ENCODE peak calls at places on chromosomes 3 and 15, in eight cellular contexts. D is CD4-positive, alpha-beta T cell; J is A549; F is A673; G is endothelial cell; C is endodermal cell; S is GM20000; X is GM10248. E is an unnamed sample.

GRCh38 chr3:138412821-138413531 is 21.4 kb upstream of the ESYT3 start:
- DNase-seq in X (no peak), F (no peak), S (no peak), C (peak; percentile 46), D (no peak), G (no peak), J (no peak), E (peak; percentile 24)

GRCh38 chr3:18891641-18892040 is 256.7 kb upstream of the KCNH8 start:
- DNase-seq in G (no peak), F (no peak), J (no peak), D (no peak), C (no peak), S (no peak), X (no peak), E (peak; percentile 40)

GRCh38 chr15:70245932-70246622 is 148.4 kb upstream of the TLE3 start:
- DNase-seq in G (no peak), F (no peak), J (peak; percentile 62), D (no peak), X (no peak), S (no peak), C (peak; percentile 46), E (no peak)

GRCh38 chr3:112001516-112001915 is 2.8 kb downstream of the TAGLN3 start:
- DNase-seq in S (no peak), D (no peak), C (no peak), G (no peak), F (no peak), X (no peak), J (no peak), E (no peak)

GRCh38 chr3:37221407-37221806 is 47.0 kb upstream of the LRRFIP2 start:
- DNase-seq in F (peak; percentile 24), S (no peak), G (no peak), C (peak; percentile 56), X (no peak), J (peak; percentile 95), D (no peak), E (no peak)

GRCh38 chr15:29880886-29881285 is 58.6 kb upstream of the TJP1 start:
- DNase-seq in G (no peak), S (no peak), F (no peak), C (no peak), D (no peak), X (no peak), J (no peak), E (no peak)

GRCh38 chr3:79113821-79114220 is 654.0 kb downstream of the ROBO1 start:
- DNase-seq in X (no peak), G (no peak), S (no peak), F (no peak), C (no peak), J (no peak), D (no peak), E (no peak)

GRCh38 chr3:172877011-172877410 is 126.5 kb downstream of the ECT2 start:
- DNase-seq in F (peak; percentile 70), J (no peak), C (no peak), D (no peak), X (no peak), G (no peak), S (no peak), E (no peak)

DNA sequence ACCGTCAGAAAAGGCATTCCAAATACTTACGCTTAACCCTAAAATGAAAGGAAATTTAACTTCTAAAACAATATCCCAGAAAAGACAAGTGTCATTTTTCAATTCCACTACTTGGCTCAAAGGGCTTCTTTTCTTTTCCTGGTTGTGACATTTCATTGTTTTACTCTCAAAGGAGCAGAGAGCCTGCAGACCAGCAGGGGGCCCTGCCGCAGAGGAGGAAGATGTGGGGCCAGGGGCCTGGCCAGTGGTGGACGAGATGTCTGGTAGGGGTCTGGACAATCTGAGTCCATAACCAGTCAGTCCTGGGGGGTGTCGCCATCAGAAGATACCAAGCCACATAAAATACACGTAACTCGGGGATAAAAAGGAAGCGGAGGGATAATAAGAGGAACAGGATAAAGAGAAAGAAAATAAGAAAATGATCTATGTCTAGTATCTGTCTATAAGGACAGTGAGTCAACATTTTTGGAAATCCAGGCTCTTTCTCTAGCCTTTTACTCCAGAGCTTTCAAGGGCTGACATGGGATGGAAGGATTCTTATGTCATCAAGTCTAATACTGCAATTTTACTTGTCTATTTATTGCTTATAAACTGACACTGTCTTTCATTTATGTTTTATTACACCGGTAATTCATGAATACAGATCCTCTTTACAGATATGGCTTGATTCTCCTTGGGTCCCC is 54.2 kb upstream of the ARHGEF3 start:
- DNase-seq in F (no peak), G (peak; percentile 68), S (peak; percentile 27), C (peak; percentile 84), J (no peak), D (no peak), X (peak; percentile 37), E (peak; percentile 60)
- TF ChIP-seq CTCF in F (peak; percentile 44), G (peak; percentile 70), S (peak; percentile 82), C (peak; percentile 83), J (peak; percentile 33), D (peak; percentile 64), X (peak; percentile 79), E (peak; percentile 76)

DNA sequence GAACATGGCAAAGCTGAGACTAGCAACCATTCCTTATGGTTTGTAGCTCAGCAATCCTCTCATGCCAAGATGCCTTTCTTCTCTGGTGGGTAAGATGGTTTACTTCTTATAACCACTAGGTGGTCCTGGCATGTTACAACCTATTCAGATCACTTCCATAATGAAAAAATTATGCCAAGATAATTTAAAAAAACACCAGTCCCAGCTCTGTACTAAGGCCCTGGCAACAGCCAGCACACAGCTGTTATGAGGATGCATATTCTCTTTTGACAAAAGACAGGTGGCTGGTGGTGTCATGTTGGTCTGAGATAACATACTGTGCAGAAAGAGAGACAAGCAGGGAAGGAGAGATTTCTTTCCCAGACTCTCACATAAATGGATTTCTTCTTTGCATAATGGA is 65.7 kb upstream of the FRMD4B start:
- DNase-seq in X (no peak), D (no peak), G (no peak), S (no peak), C (no peak), J (no peak), F (no peak), E (no peak)
- TF ChIP-seq CTCF in X (no peak), D (no peak), G (peak; percentile 68), S (no peak), C (peak; percentile 69), J (no peak), F (no peak), E (peak; percentile 20)

GRCh38 chr15:73786518-73786917 is 33.4 kb upstream of the INSYN1 start:
- DNase-seq in C (peak; percentile 82), S (no peak), F (no peak), D (no peak), J (no peak), X (no peak), G (no peak), E (no peak)

GRCh38 chr15:73784299-73784698 is 31.1 kb upstream of the INSYN1 start:
- DNase-seq in F (no peak), X (no peak), S (no peak), C (no peak), G (no peak), J (no peak), D (no peak), E (no peak)

GRCh38 chr15:73777741-73778140 is 24.6 kb upstream of the INSYN1 start:
- DNase-seq in X (no peak), F (no peak), J (no peak), S (no peak), C (no peak), G (no peak), D (no peak), E (no peak)

GRCh38 chr15:73782339-73782979 is 29.3 kb upstream of the INSYN1 start:
- DNase-seq in S (no peak), F (no peak), D (no peak), C (no peak), G (no peak), X (no peak), J (no peak), E (no peak)

DNA sequence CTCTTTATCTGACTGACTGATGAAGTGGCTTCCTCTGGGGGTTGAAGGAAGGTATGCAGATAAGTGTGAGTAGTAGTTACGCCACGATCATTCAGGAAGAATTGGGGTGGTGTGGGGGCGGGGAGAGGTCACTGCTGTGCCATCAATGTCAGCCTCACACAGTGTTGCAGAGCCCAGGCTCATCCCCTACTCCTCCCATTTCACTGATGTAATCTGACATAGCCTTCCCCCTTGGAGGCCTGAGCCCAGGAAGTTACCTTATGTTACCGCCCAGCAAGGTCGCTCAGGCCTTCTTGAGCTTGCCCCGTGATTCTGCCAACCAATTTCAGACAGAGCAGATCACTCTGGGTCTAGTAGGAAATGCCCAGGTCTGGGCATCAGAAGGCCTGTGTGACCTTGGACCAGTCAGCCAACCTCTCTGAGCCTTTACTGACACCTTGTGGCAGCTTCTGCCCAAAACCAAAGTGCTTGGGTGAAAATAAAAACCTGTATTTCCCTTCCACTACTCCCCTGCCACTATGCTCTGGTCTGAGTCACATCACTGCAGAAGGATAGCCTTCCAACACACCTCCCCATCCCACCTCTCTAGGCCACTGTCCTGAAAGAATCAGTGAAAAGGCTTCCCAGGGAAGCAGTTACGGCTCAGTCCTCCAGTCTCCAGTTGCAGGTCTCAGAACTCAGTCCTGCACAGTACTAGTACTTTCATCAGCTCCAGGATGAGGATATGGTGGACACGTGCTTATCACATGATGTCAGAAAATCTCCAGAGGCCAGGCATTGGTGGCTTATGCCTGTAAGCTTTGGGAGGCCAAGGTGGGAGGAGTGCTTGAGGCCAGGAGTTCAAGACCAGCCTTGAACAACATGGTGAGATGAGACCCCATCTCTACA is 28.1 kb upstream of the INSYN1 start:
- DNase-seq in G (peak; percentile 19), D (no peak), C (peak; percentile 79), F (no peak), X (no peak), S (no peak), J (peak; percentile 21), E (peak; percentile 27)
- TF ChIP-seq CTCF in G (peak; percentile 15), D (no peak), C (peak; percentile 72), F (peak; percentile 45), X (no peak), S (no peak), J (peak; percentile 47), E (peak; percentile 20)

GRCh38 chr15:98646546-98647025 is 1.8 kb upstream of the IGF1R start:
- DNase-seq in G (no peak), D (no peak), S (no peak), F (no peak), J (no peak), C (no peak), X (no peak), E (no peak)

GRCh38 chr15:98647026-98647773 is 1.1 kb upstream of the IGF1R start:
- DNase-seq in D (peak; percentile 58), S (peak; percentile 89), X (peak; percentile 81), G (peak; percentile 86), F (peak; percentile 86), C (peak; percentile 94), J (peak; percentile 83), E (peak; percentile 65)

GRCh38 chr15:98649621-98649995 is 1.3 kb downstream of the IGF1R start:
- DNase-seq in G (peak; percentile 38), X (no peak), J (peak; percentile 49), S (peak; percentile 60), C (peak; percentile 58), F (peak; percentile 62), D (peak; percentile 38), E (peak; percentile 61)

GRCh38 chr15:98648654-98649537 is 557 bp downstream of the IGF1R start:
- DNase-seq in G (peak; percentile 49), J (no peak), C (peak; percentile 80), F (peak; percentile 65), D (peak; percentile 32), X (peak; percentile 45), S (peak; percentile 71), E (peak; percentile 47)

DNA sequence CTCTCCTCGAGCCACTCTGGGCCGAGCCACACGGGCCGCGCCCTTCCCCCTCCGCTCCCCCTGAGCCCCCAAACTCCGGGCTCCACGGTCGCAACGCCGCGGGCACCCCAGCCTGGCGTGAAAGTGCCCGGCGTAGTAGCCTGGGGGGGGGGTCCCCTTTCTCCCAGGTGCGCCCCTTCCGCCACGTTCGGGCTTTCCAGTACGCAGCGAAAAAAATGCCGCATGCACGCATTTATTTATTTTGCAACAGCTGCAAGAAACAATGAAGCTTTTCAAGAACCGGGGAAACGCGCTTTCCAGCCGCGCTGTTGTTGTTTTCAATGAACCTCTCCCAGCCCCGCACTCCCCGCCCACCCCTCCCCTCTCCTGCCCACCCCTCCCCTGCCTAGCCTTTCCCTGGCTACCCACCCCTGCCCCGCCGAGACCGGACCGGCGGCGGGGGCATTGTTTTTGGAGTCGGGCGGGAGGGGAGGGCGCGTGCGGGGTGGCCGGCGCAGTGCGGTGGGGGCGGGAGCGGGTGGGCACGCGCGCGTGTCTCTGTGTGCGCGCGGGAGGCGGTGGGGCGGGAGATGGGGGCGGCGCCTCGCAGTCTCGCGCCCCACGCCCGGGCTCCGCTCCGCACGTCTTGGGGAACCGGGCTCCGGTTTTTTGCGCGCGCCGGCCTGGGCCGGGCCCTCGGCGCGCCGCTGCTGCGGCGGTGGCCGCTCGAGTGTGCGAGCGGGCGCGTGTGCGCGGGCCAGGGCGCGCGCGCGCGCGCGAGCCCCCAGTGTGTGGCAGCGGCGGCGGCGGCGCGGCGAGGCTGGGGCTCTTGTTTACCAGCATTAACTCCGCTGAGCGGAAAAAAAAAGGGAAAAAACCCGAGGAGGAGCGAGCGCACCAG is at the start of gene IGF1R:
- DNase-seq in F (peak; percentile 96), C (peak; percentile 93), G (peak; percentile 95), X (peak; percentile 86), D (peak; percentile 83), J (peak; percentile 79), S (peak; percentile 94), E (peak; percentile 83)
- TF ChIP-seq CTCF in F (peak; percentile 15), C (no peak), G (peak; percentile 50), X (no peak), D (peak; percentile 17), J (peak; percentile 4), S (no peak), E (no peak)

E was measured in activated CD8-positive, alpha-beta T cell treated with anti-CD3 and anti-CD28 coated beads for 36 hours.